ENCODE peak calls at places on chromosomes 6 and 20, in nine cellular contexts. F is fibroblast of pulmonary artery, J is astrocyte of the spinal cord, L is A549, N is mucosa of descending colon, K is prostate gland, A is GM12865, H is tibial artery, D is NB4. Z is an unnamed sample.

GRCh38 chr6:66992660-66993059 is 1285.6 kb upstream of the EYS start:
- DNase-seq in F (no peak), J (no peak), L (no peak), N (no peak), K (no peak), A (no peak), H (no peak), D (no peak), Z (no peak)

GRCh38 chr6:149913542-149914240 is 9.2 kb downstream of the RAET1G start:
- DNase-seq in F (no peak), J (no peak), L (no peak), N (no peak), K (no peak), A (no peak), H (no peak), D (no peak), Z (no peak)

GRCh38 chr6:145323652-145324051 is 411.7 kb downstream of the EPM2A start:
- DNase-seq in F (no peak), J (no peak), L (no peak), N (no peak), K (no peak), A (no peak), H (no peak), D (no peak), Z (no peak)

GRCh38 chr6:165487347-165487746 is 175.7 kb downstream of the PDE10A start:
- DNase-seq in F (peak), J (no peak), L (no peak), N (no peak), K (no peak), A (no peak), H (no peak), D (no peak), Z (peak)

GRCh38 chr20:364905-365794 is 15.4 kb upstream of the TRIB3 start:
- DNase-seq in F (peak), J (no peak), L (no peak), N (no peak), K (no peak), A (no peak), H (no peak), D (peak), Z (peak)

GRCh38 chr6:98834060-98835031 is at the start of gene POU3F2:
- DNase-seq in F (peak), J (peak), L (peak), N (peak), K (peak), A (peak), H (peak), D (peak), Z (peak)

GRCh38 chr6:167697316-167697715 is 129.4 kb upstream of the AFDN start:
- DNase-seq in F (peak), J (peak), L (no peak), N (no peak), K (no peak), A (no peak), H (no peak), D (no peak), Z (no peak)

GRCh38 chr20:23334111-23334510 is 16.5 kb upstream of the NXT1 start:
- DNase-seq in F (no peak), J (no peak), L (no peak), N (no peak), K (no peak), A (peak), H (no peak), D (no peak), Z (no peak)

GRCh38 chr6:156977527-156978291 is 200.5 kb downstream of the ARID1B start:
- DNase-seq in F (peak), J (peak), L (no peak), N (no peak), K (peak), A (no peak), H (no peak), D (no peak), Z (peak)

GRCh38 chr20:62155428-62156253 is 12.1 kb downstream of the SS18L1 start:
- DNase-seq in F (no peak), J (no peak), L (no peak), N (no peak), K (no peak), A (no peak), H (no peak), D (no peak), Z (no peak)

GRCh38 chr20:61937146-61937962 is 128.3 kb downstream of the TAF4 start:
- DNase-seq in F (no peak), J (no peak), L (no peak), N (peak), K (no peak), A (no peak), H (peak), D (no peak), Z (no peak)

GRCh38 chr6:107154131-107154906 is 39.0 kb upstream of the BEND3 start:
- DNase-seq in F (no peak), J (peak), L (no peak), N (peak), K (no peak), A (no peak), H (no peak), D (no peak), Z (no peak)

GRCh38 chr6:42352856-42353564 is 98.7 kb downstream of the TRERF1 start:
- DNase-seq in F (peak), J (peak), L (no peak), N (no peak), K (no peak), A (no peak), H (no peak), D (no peak), Z (peak)

GRCh38 chr6:88814909-88815308 is 148.5 kb downstream of the RNGTT start:
- DNase-seq in F (no peak), J (no peak), L (no peak), N (no peak), K (no peak), A (no peak), H (no peak), D (no peak), Z (no peak)

GRCh38 chr6:136024711-136025110 is 173.2 kb downstream of the PDE7B start:
- DNase-seq in F (peak), J (no peak), L (no peak), N (no peak), K (no peak), A (no peak), H (no peak), D (no peak), Z (no peak)

GRCh38 chr20:6583134-6583738 is 184.2 kb upstream of the BMP2 start:
- DNase-seq in F (peak), J (peak), L (peak), N (no peak), K (peak), A (peak), H (no peak), D (peak), Z (peak)

GRCh38 chr6:30826961-30827342 is 57.4 kb upstream of the DDR1 start:
- DNase-seq in F (no peak), J (no peak), L (no peak), N (peak), K (no peak), A (no peak), H (no peak), D (no peak), Z (no peak)

GRCh38 chr6:142542704-142543233 is 241.0 kb downstream of the ADGRG6 start:
- DNase-seq in F (peak), J (peak), L (no peak), N (no peak), K (peak), A (no peak), H (peak), D (no peak), Z (peak)

GRCh38 chr6:91438570-91438969 is 851.7 kb upstream of the MAP3K7 start:
- DNase-seq in F (no peak), J (no peak), L (no peak), N (no peak), K (no peak), A (no peak), H (no peak), D (no peak), Z (no peak)

GRCh38 chr6:1842334-1842733 is 232.6 kb downstream of the FOXC1 start:
- DNase-seq in F (no peak), J (no peak), L (no peak), N (no peak), K (no peak), A (no peak), H (no peak), D (no peak), Z (no peak)

GRCh38 chr6:142893088-142893487 is 51.9 kb downstream of the HIVEP2 start:
- DNase-seq in F (peak), J (peak), L (no peak), N (no peak), K (no peak), A (no peak), H (no peak), D (no peak), Z (peak)

GRCh38 chr6:36731622-36732310 is 34.1 kb downstream of the RAB44 start:
- DNase-seq in F (no peak), J (no peak), L (no peak), N (no peak), K (no peak), A (no peak), H (no peak), D (no peak), Z (no peak)

GRCh38 chr20:6863798-6864201 is 96.3 kb downstream of the BMP2 start:
- DNase-seq in F (no peak), J (no peak), L (no peak), N (no peak), K (no peak), A (no peak), H (no peak), D (no peak), Z (peak)

GRCh38 chr20:58135441-58136170 is 92.8 kb downstream of the ANKRD60 start:
- DNase-seq in F (no peak), J (no peak), L (no peak), N (no peak), K (no peak), A (no peak), H (peak), D (no peak), Z (no peak)

GRCh38 chr6:35475573-35475972 is 7.4 kb downstream of the RPL10A start:
- DNase-seq in F (no peak), J (no peak), L (no peak), N (no peak), K (no peak), A (no peak), H (no peak), D (no peak), Z (no peak)

GRCh38 chr6:74549746-74550145 is 656.1 kb downstream of the COL12A1 start:
- DNase-seq in F (no peak), J (no peak), L (no peak), N (no peak), K (no peak), A (no peak), H (no peak), D (no peak), Z (no peak)

GRCh38 chr20:16491277-16491912 is 81.9 kb downstream of the KIF16B start:
- DNase-seq in F (no peak), J (no peak), L (no peak), N (no peak), K (no peak), A (peak), H (no peak), D (no peak), Z (peak)

GRCh38 chr20:19137641-19138040 is 74.8 kb upstream of the SLC24A3 start:
- DNase-seq in F (no peak), J (no peak), L (no peak), N (no peak), K (no peak), A (no peak), H (no peak), D (no peak), Z (no peak)

GRCh38 chr6:40427196-40427595 is 160.0 kb downstream of the LRFN2 start:
- DNase-seq in F (no peak), J (no peak), L (no peak), N (no peak), K (peak), A (no peak), H (no peak), D (no peak), Z (no peak)

GRCh38 chr6:113412589-113413367 is 444.4 kb upstream of the MARCKS start:
- DNase-seq in F (no peak), J (peak), L (no peak), N (no peak), K (no peak), A (no peak), H (no peak), D (no peak), Z (no peak)

GRCh38 chr20:2753456-2754040 is 46.9 kb downstream of the CPXM1 start:
- DNase-seq in F (no peak), J (no peak), L (no peak), N (no peak), K (no peak), A (no peak), H (no peak), D (no peak), Z (no peak)

GRCh38 chr20:2752631-2753455 is 47.6 kb downstream of the CPXM1 start:
- DNase-seq in F (peak), J (peak), L (peak), N (no peak), K (no peak), A (peak), H (no peak), D (peak), Z (peak)

GRCh38 chr20:2751347-2751867 is 49.0 kb downstream of the CPXM1 start:
- DNase-seq in F (no peak), J (no peak), L (no peak), N (no peak), K (peak), A (no peak), H (no peak), D (peak), Z (no peak)

GRCh38 chr20:2750343-2751251 is 49.8 kb downstream of the CPXM1 start:
- DNase-seq in F (peak), J (no peak), L (peak), N (peak), K (peak), A (no peak), H (no peak), D (peak), Z (peak)

GRCh38 chr20:2751868-2752630 is 48.4 kb downstream of the CPXM1 start:
- DNase-seq in F (peak), J (no peak), L (no peak), N (peak), K (peak), A (no peak), H (no peak), D (peak), Z (no peak)
- H3K4me3 ChIP-seq in F (peak), J (peak), L (peak), N (no peak), K (peak), A (no peak), H (peak), D (no peak), Z (peak)

DNA sequence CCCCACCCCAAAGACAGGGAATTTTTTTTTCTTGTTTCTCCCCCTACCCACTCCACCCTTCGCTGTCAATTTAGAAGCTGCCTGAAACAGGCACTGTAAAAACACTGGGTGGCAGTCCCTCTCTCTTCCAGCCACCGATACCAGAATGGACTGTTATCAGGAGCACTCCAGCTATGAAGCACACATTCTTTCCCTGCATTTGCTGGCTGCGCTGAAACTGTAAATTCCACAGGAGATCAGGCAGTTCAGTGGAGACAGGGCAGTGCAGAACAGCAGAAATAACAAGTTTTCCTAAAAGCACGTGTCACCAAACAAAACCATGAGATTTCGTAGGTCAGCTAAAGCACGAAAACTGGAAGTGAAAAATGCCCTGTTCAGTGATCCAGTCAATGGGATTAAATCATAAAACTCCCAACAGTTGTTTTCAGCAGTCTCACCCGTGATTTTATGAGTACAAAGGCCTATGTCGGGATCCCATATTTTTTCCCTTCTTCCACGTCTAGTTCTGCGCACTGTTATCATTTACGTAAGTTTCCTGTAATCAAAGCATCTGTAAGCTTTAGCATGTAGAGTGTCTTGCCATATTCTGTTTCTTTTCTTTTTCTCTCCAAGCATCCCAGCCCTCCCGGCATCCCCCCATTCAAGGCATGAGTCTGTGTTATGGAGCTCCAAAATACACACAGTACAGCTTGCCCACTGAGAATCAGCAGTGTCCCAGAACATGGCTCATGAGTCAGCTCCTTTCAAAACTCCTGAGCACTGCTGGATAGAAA is 359.9 kb upstream of the EPHA7 start:
- DNase-seq in F (peak), J (peak), L (no peak), N (no peak), K (no peak), A (no peak), H (no peak), D (no peak), Z (peak)
- TF ChIP-seq CTCF in F (peak), J (peak), L (no peak), N (no peak), K (no peak), A (no peak), H (no peak), D (no peak), Z (peak)

DNA sequence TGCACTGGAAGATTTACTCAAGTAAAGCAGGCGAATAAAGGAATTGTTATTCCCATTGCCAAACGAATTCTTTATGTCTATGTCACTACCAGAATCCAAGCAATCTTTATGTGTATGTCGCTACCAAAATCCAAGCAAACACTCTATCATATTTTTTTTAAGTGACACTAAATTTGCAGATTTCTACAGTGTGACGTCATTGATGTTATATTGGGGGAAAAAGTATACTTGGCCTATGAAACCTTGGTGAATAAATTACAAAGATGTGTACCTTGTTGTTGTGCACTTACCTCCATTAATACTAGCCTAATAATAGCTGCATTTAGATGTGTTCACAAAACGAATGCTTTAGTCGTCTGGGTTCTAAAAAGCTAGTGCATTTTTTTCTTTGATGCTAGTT is 957 bp downstream of the TTK start:
- DNase-seq in F (no peak), J (no peak), L (no peak), N (no peak), K (no peak), A (no peak), H (no peak), D (no peak), Z (no peak)
- H3K4me3 ChIP-seq in F (peak), J (peak), L (peak), N (no peak), K (no peak), A (peak), H (no peak), D (peak), Z (peak)

GRCh38 chr6:53410508-53411258 is 61.9 kb upstream of the ELOVL5 start:
- DNase-seq in F (peak), J (peak), L (peak), N (peak), K (no peak), A (peak), H (no peak), D (peak), Z (peak)
- TF ChIP-seq CTCF in F (peak), J (peak), L (peak), N (peak), K (peak), A (peak), H (peak), D (peak), Z (peak)

DNA sequence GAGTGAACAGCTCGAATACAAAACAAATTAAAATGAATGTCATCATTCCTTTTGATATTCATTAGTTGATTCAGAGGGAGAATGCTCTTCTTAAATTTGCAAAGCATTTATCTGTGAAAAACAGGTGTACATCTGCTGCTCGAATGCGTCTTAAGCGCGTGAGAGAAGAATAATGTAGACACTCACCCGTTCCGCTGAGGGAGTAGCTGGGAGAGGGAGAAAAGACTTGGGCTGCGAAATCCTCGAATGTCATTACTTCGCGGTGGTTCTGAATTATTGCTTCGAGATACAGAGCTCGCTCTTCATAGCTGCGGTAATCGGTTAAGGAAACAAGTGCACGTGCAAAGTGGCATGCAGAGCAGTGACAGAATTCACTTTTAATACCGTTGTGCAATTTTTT is 43.9 kb downstream of the INSM1 start:
- DNase-seq in F (no peak), J (no peak), L (no peak), N (no peak), K (no peak), A (no peak), H (no peak), D (no peak), Z (no peak)
- H3K4me3 ChIP-seq in F (no peak), J (no peak), L (no peak), N (no peak), K (no peak), A (no peak), H (no peak), D (no peak), Z (no peak)